ENCODE peak calls at places on chromosomes 5 and 9, in six cellular contexts. O is foreskin fibroblast, M is lower lobe of right lung, W is kidney epithelial cell, E is A549, R is psoas muscle. H is an unnamed sample.

GRCh38 chr5:119290161-119290569 is 65.7 kb upstream of the TNFAIP8 start:
- DNase-seq in O (no peak), M (no peak), W (no peak), E (no peak), R (no peak), H (no peak)

GRCh38 chr9:94783121-94783664 is 56.7 kb downstream of the AOPEP start:
- DNase-seq in O (peak), M (peak), W (peak), E (peak), R (peak), H (peak)

GRCh38 chr9:37037137-37037743 is 3.2 kb upstream of the PAX5 start:
- DNase-seq in O (no peak), M (no peak), W (no peak), E (no peak), R (no peak), H (no peak)

GRCh38 chr9:98765276-98765675 is 31.1 kb downstream of the ANKS6 start:
- DNase-seq in O (peak), M (no peak), W (no peak), E (no peak), R (no peak), H (no peak)

GRCh38 chr9:125758986-125759811 is 12.0 kb downstream of the PBX3 start:
- DNase-seq in O (peak), M (peak), W (no peak), E (no peak), R (no peak), H (no peak)

GRCh38 chr5:150322202-150322601 is 19.5 kb upstream of the ARSI start:
- DNase-seq in O (peak), M (no peak), W (peak), E (no peak), R (no peak), H (peak)

GRCh38 chr5:2148312-2149195 is 265.8 kb upstream of the IRX4 start:
- DNase-seq in O (no peak), M (no peak), W (no peak), E (no peak), R (no peak), H (no peak)

GRCh38 chr9:69460002-69460401 is 135.0 kb downstream of the ENTREP1 start:
- DNase-seq in O (no peak), M (no peak), W (no peak), E (no peak), R (no peak), H (no peak)

GRCh38 chr5:8844206-8844605 is 701.7 kb downstream of the SEMA5A start:
- DNase-seq in O (no peak), M (no peak), W (no peak), E (no peak), R (no peak), H (no peak)

GRCh38 chr5:144275329-144275728 is 104.7 kb downstream of the KCTD16 start:
- DNase-seq in O (no peak), M (no peak), W (no peak), E (no peak), R (no peak), H (no peak)

GRCh38 chr5:84494453-84494852 is 109.8 kb upstream of the EDIL3 start:
- DNase-seq in O (peak), M (no peak), W (peak), E (no peak), R (no peak), H (peak)

GRCh38 chr9:132672413-132672690 is 2.1 kb downstream of the GTF3C4 start:
- DNase-seq in O (peak), M (no peak), W (no peak), E (no peak), R (no peak), H (no peak)

GRCh38 chr5:76819851-76820280 is 1.0 kb downstream of the F2RL1 start:
- DNase-seq in O (no peak), M (peak), W (no peak), E (peak), R (no peak), H (no peak)

GRCh38 chr5:148733601-148734438 is 79.5 kb upstream of the HTR4 start:
- DNase-seq in O (peak), M (peak), W (peak), E (peak), R (peak), H (peak)

GRCh38 chr9:126869368-126869767 is 8.9 kb downstream of the ZBTB34 start:
- DNase-seq in O (peak), M (no peak), W (no peak), E (no peak), R (no peak), H (no peak)

GRCh38 chr5:104942735-104943134 is 1380.1 kb upstream of the NUDT12 start:
- DNase-seq in O (no peak), M (no peak), W (no peak), E (no peak), R (no peak), H (no peak)

GRCh38 chr9:94031946-94032345 is 52.3 kb upstream of the PTPDC1 start:
- DNase-seq in O (no peak), M (no peak), W (no peak), E (no peak), R (no peak), H (no peak)

GRCh38 chr9:78295731-78296130 is 1.2 kb upstream of the PSAT1 start:
- DNase-seq in O (peak), M (no peak), W (no peak), E (no peak), R (no peak), H (no peak)

GRCh38 chr9:7500521-7500920 is 299.1 kb downstream of the DMAC1 start:
- DNase-seq in O (no peak), M (no peak), W (no peak), E (no peak), R (no peak), H (no peak)

GRCh38 chr9:95189230-95190098 is 128.0 kb downstream of the FANCC start:
- DNase-seq in O (peak), M (no peak), W (no peak), E (no peak), R (no peak), H (peak)

DNA sequence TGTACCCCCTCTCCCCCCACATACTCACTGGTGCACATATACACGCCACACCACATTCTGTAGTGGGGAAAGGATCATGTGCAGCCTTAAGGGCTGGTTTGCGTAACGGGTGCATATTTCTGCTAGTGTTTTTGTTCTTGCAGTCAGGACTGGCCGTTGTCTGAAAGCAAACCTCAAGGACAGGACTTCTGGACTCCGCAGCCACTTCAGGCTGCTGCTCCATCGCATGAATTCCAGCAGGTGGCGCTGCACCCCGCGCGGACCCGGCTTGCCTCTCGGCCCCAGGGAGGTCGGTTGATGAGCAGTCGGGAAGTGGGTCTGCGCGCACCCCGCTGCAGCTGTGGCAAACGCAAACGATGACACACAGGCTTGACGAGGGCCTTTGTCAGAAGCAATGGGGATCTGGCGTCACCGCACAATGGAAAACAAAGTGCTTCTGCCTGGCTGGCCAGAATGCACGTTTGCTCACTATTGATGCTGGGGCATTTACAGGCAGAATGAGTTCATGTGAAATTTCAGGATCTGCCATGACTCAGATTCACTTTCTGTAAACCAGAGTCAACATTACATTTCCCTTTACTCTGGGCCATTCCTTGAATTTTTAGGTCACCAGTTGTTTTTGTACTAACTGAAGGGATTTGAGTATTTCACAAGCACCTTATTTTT is 36.3 kb upstream of the GLRX start:
- DNase-seq in O (peak), M (peak), W (peak), E (peak), R (peak), H (peak)
- H3K4me3 ChIP-seq in O (peak), M (peak), W (peak), E (peak), R (peak), H (peak)

DNA sequence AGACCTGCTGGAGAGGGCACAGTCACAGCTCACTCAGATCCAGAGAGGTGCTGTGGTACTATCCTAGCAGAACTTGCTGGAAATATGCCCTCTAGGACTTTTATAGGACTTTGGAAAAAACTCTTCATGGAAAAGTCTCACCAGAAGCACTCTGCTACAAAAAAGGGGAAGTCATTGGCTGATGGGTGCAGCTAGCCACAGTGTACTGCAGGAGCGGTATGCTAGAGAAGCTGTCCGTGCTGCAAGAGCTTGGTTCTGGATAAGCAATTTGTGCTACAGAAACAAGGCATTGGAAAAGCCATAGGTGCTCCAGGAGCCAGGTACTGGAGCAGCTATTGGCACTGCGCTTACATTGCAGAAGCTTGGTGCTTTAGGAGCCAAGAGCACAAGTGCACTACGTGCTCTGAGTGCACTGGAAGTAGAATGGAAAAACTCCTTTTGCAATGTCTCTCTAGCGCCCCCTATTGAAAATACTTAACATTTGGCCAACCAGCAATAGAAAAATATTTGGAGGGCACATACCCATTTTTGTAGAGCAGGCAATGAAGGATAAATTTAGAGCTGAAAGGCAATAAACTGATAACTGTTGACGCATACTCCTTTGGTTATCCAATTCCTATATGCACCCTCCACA is 83.4 kb downstream of the MEGF10 start:
- DNase-seq in O (no peak), M (no peak), W (no peak), E (no peak), R (no peak), H (no peak)
- TF ChIP-seq CTCF in O (no peak), M (no peak), W (peak), E (peak), R (peak), H (peak)

DNA sequence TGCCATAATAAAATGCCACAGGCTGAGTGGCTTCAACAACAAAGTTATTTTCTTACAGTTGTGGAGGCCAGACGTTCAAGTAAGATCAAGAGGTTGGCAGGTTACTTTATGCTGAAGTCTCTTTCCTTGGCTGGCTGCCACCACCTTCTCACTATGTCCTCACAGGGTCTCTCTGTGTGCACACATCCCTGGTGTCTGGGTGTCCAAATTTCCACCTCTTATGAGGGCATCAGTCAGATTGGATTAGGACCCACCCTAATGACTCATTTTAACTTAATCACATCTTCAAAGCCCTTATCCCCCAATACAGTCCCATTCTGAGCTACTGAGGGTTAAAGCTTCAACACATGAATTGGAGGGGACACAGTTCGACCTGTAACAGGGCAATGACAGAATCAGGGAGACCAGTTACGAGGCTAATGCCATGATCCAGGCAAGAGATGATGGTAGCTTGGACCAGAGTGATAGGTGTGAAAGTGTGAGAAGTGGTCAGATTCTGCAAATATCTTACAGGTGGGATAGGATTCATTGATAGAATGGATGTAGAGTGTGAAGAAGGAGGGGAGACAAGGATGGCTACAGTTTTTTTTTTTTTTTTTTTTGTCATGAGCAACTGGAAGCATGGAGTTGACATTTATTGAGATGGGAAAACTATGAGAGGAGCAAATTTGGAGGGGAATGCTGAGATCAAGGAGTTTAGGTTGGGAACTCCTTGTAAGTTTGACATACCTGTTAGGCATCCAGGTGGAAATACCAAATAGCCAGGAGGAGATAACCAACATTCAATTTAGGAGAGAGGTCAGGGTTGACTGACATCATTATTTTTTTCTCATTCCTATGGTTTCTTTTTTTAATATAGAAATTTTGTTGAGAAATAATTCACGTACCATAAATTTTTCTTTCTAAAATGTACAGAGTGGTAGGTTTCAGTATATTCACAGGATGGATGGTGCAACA is 39.6 kb upstream of the FGF1 start:
- DNase-seq in O (peak), M (no peak), W (no peak), E (no peak), R (no peak), H (no peak)
- H3K4me3 ChIP-seq in O (no peak), M (no peak), W (no peak), E (no peak), R (no peak), H (no peak)

GRCh38 chr9:3941758-3942157 is 358.1 kb downstream of the GLIS3 start:
- DNase-seq in O (no peak), M (no peak), W (no peak), E (no peak), R (no peak), H (no peak)
- TF ChIP-seq CTCF in O (no peak), M (no peak), W (no peak), E (no peak), R (no peak), H (no peak)

GRCh38 chr9:113892861-113893491 is 16.9 kb downstream of the ZNF618 start:
- DNase-seq in O (no peak), M (no peak), W (no peak), E (no peak), R (no peak), H (no peak)

GRCh38 chr9:113898151-113898550 is 22.0 kb downstream of the ZNF618 start:
- DNase-seq in O (no peak), M (no peak), W (no peak), E (no peak), R (no peak), H (no peak)

GRCh38 chr9:113894166-113894565 is 18.1 kb downstream of the ZNF618 start:
- DNase-seq in O (no peak), M (no peak), W (no peak), E (no peak), R (no peak), H (no peak)

GRCh38 chr9:113896713-113897112 is 20.6 kb downstream of the ZNF618 start:
- DNase-seq in O (no peak), M (no peak), W (no peak), E (no peak), R (no peak), H (no peak)

DNA sequence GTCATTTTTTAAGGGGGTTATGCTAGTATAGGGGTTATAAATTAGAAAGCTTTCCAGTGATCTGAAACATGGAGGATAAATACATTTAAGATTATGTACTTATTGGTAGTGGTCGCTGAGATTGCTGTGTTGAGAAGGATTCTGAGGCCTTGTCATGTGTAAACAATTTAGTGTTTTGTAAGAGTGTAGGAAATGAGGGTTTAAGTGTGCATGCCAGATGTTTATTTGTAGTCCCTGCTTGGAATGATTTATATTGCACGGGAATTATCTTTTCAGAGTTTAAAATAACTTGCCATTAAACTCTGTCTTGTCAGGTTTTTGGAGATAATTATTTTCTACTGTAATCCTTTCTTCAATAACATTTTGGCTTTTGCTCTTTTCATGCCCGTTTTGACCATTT is 19.4 kb downstream of the ZNF618 start:
- DNase-seq in O (peak), M (no peak), W (no peak), E (no peak), R (no peak), H (no peak)
- H3K4me3 ChIP-seq in O (no peak), M (no peak), W (no peak), E (no peak), R (no peak), H (no peak)

DNA sequence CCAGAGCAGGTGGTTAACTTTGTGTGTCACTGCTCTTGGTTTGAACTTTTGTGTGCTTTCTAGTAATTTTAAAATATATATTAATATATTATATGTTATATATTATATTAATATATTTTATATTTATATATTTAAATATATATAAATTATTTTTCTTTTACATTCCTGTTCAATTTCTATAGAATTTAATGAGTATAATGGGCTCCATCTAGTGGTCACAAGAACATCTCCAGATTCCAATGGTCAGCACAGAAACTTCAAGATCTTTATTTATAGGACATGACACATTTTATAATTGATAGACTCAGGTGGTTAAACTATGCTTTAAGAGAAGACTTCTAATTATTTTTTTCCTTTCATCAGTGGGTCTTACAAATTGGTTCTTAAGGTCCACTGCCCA is 39.1 kb downstream of the COL23A1 start:
- DNase-seq in O (peak), M (no peak), W (no peak), E (peak), R (no peak), H (peak)
- TF ChIP-seq CTCF in O (peak), M (peak), W (peak), E (peak), R (peak), H (peak)

GRCh38 chr5:136453986-136454758 is 88.8 kb upstream of the TRPC7 start:
- DNase-seq in O (no peak), M (no peak), W (no peak), E (no peak), R (no peak), H (no peak)
- H3K4me3 ChIP-seq in O (no peak), M (no peak), W (no peak), E (no peak), R (no peak), H (no peak)